ENCODE peak calls at places on chromosome 1, in six cellular contexts. M is GOT3; N is effector CD4-positive, alpha-beta T cell; G is smooth muscle cell of the brain vasculature; J is GM23338; L is hepatocyte. B is an unnamed sample.

GRCh38 chr1:47738560-47739182 is 258.5 kb downstream of the TRABD2B start:
- DNase-seq in M (no peak), N (no peak), G (peak), J (peak), L (peak), B (peak)

GRCh38 chr1:212466437-212466836 is 33.7 kb downstream of the NENF start:
- DNase-seq in M (no peak), N (no peak), G (no peak), J (no peak), L (no peak), B (no peak)

GRCh38 chr1:12541274-12542137 is 76.5 kb downstream of the DHRS3 start:
- DNase-seq in M (no peak), N (no peak), G (no peak), J (no peak), L (peak), B (no peak)

GRCh38 chr1:226061793-226062557 is 541 bp upstream of the H3-3A start:
- DNase-seq in M (peak), N (peak), G (no peak), J (peak), L (peak), B (peak)

GRCh38 chr1:110292327-110292741 is 46.8 kb upstream of the RBM15 start:
- DNase-seq in M (no peak), N (no peak), G (no peak), J (no peak), L (peak), B (no peak)

GRCh38 chr1:83491930-83492329 is 507.0 kb downstream of the TTLL7 start:
- DNase-seq in M (no peak), N (no peak), G (no peak), J (no peak), L (no peak), B (no peak)

GRCh38 chr1:203316626-203317093 is 11.3 kb downstream of the BTG2 start:
- DNase-seq in M (no peak), N (no peak), G (no peak), J (no peak), L (peak), B (no peak)

GRCh38 chr1:5644281-5645134 is 347.7 kb downstream of the NPHP4 start:
- DNase-seq in M (no peak), N (no peak), G (no peak), J (no peak), L (no peak), B (no peak)

GRCh38 chr1:247487057-247487456 is 29.2 kb upstream of the OR2B11 start:
- DNase-seq in M (no peak), N (peak), G (no peak), J (peak), L (peak), B (peak)

GRCh38 chr1:93842750-93843500 is 36.1 kb downstream of the DNTTIP2 start:
- DNase-seq in M (no peak), N (no peak), G (no peak), J (no peak), L (no peak), B (no peak)

GRCh38 chr1:36465731-36466369 is 1.7 kb upstream of the MRPS15 start:
- DNase-seq in M (no peak), N (no peak), G (no peak), J (no peak), L (no peak), B (no peak)

GRCh38 chr1:118999348-119000071 is 11.4 kb upstream of the TBX15 start:
- DNase-seq in M (no peak), N (no peak), G (no peak), J (peak), L (no peak), B (no peak)

GRCh38 chr1:172960454-172961208 is 90.1 kb downstream of the TNFSF18 start:
- DNase-seq in M (no peak), N (no peak), G (no peak), J (peak), L (no peak), B (no peak)

GRCh38 chr1:97668945-97669344 is 251.9 kb downstream of the DPYD start:
- DNase-seq in M (no peak), N (no peak), G (no peak), J (no peak), L (peak), B (peak)

B was measured in HuH-7.